ENCODE peak calls at places on chromosome 2, in ten cellular contexts. F, I, G, S, B, H, R, O, K and Q are unnamed samples. For H3K9me3, the result is how much of the 10 kb centered on the place peaks cover.

GRCh38 chr2:147696426-147696825 is 148.4 kb upstream of the ACVR2A start:
- DNase-seq in I (no peak), R (no peak), F (no peak), S (no peak), G (no peak), H (no peak), K (no peak), B (no peak), O (no peak), Q (no peak)

GRCh38 chr2:230170532-230170931 is 49.3 kb downstream of the SP110 start:
- DNase-seq in F (no peak), I (peak), R (no peak), H (no peak), B (no peak), O (no peak), K (no peak), G (no peak), S (no peak), Q (no peak)

GRCh38 chr2:134590679-134591078 is 128.1 kb downstream of the TMEM163 start:
- DNase-seq in R (no peak), I (no peak), S (no peak), K (no peak), O (no peak), B (no peak), F (no peak), G (no peak), H (no peak), Q (no peak)

GRCh38 chr2:164589522-164589921 is 31.8 kb downstream of the GRB14 start:
- DNase-seq in O (no peak), K (no peak), I (no peak), B (no peak), H (no peak), S (no peak), R (no peak), F (no peak), G (no peak), Q (no peak)

GRCh38 chr2:240989451-240990265 is 8.8 kb upstream of the SNED1 start:
- DNase-seq in G (peak), O (peak), B (no peak), R (peak), S (peak), K (peak), H (peak), F (peak), I (peak), Q (peak)

GRCh38 chr2:71455741-71456569 is 2.6 kb downstream of the DYSF start:
- DNase-seq in K (no peak), S (peak), B (peak), I (no peak), R (no peak), F (no peak), H (no peak), O (peak), G (no peak), Q (no peak)

GRCh38 chr2:103363639-103364038 is 601.8 kb downstream of the TMEM182 start:
- DNase-seq in R (no peak), F (no peak), H (no peak), B (no peak), I (no peak), G (no peak), O (no peak), S (no peak), K (no peak), Q (no peak)

GRCh38 chr2:38509322-38509946 is 93.3 kb downstream of the HNRNPLL start:
- DNase-seq in G (no peak), F (peak), R (no peak), I (no peak), O (no peak), K (no peak), H (no peak), S (no peak), B (no peak), Q (no peak)

GRCh38 chr2:84938194-84938879 is 32.6 kb upstream of the KCMF1 start:
- DNase-seq in F (no peak), O (no peak), K (no peak), G (no peak), H (no peak), R (no peak), S (no peak), B (no peak), I (no peak), Q (no peak)

GRCh38 chr2:45018033-45018432 is 8.8 kb upstream of the SIX2 start:
- DNase-seq in R (no peak), I (no peak), S (no peak), B (no peak), F (no peak), O (no peak), K (no peak), G (no peak), H (no peak), Q (no peak)

GRCh38 chr2:61538920-61539559 is 884 bp upstream of the XPO1 start:
- DNase-seq in O (peak), R (no peak), K (no peak), G (no peak), I (peak), B (no peak), H (peak), F (no peak), S (no peak), Q (no peak)

GRCh38 chr2:37784071-37784758 is 112.8 kb upstream of the CDC42EP3 start:
- DNase-seq in G (no peak), H (no peak), S (no peak), F (no peak), K (no peak), I (no peak), O (no peak), B (no peak), R (no peak), Q (no peak)

GRCh38 chr2:71339685-71340084 is 8.1 kb downstream of the ZNF638 start:
- DNase-seq in G (no peak), I (no peak), K (no peak), B (no peak), O (no peak), R (no peak), F (no peak), H (no peak), S (no peak), Q (no peak)

GRCh38 chr2:237923507-237924163 is 43.2 kb upstream of the UBE2F start:
- DNase-seq in B (no peak), O (peak), S (peak), K (peak), G (peak), F (peak), R (peak), I (peak), H (peak), Q (peak)

GRCh38 chr2:112666764-112667122 is 21.0 kb downstream of the SLC20A1 start:
- DNase-seq in H (no peak), O (no peak), R (no peak), S (no peak), F (peak), G (no peak), B (no peak), K (no peak), I (no peak), Q (no peak)

GRCh38 chr2:134536312-134536711 is 182.5 kb downstream of the TMEM163 start:
- DNase-seq in S (no peak), R (no peak), I (no peak), F (no peak), G (no peak), H (no peak), O (no peak), B (no peak), K (no peak), Q (no peak)

GRCh38 chr2:124915567-124915966 is 890.5 kb downstream of the CNTNAP5 start:
- DNase-seq in S (no peak), G (no peak), I (no peak), B (no peak), H (no peak), F (no peak), O (no peak), K (no peak), R (no peak), Q (no peak)

GRCh38 chr2:140759431-140760156 is 1371.2 kb downstream of the LRP1B start:
- DNase-seq in H (peak), O (no peak), K (no peak), I (no peak), B (no peak), F (no peak), G (no peak), S (no peak), R (no peak), Q (no peak)

GRCh38 chr2:118065015-118065666 is 23.1 kb upstream of the INSIG2 start:
- DNase-seq in G (no peak), F (no peak), I (no peak), O (no peak), B (no peak), S (no peak), R (no peak), K (no peak), H (no peak), Q (no peak)

GRCh38 chr2:101446869-101447268 is 28.0 kb downstream of the RFX8 start:
- DNase-seq in H (no peak), O (no peak), F (no peak), B (no peak), I (no peak), G (no peak), S (no peak), K (no peak), R (no peak), Q (no peak)

GRCh38 chr2:213067888-213068287 is 83.5 kb downstream of the IKZF2 start:
- DNase-seq in G (no peak), K (no peak), F (no peak), H (no peak), R (no peak), S (no peak), O (no peak), B (no peak), I (no peak), Q (no peak)

GRCh38 chr2:102061962-102062795 is 70.4 kb downstream of the IL1R2 start:
- DNase-seq in F (peak), B (no peak), I (no peak), H (no peak), G (no peak), K (no peak), R (no peak), O (no peak), S (no peak), Q (no peak)

GRCh38 chr2:15965564-15966019 is 25.2 kb downstream of the MYCN start:
- DNase-seq in I (no peak), B (no peak), F (no peak), R (no peak), G (no peak), S (no peak), K (no peak), O (no peak), H (no peak), Q (no peak)

GRCh38 chr2:162000466-162000865 is 73.5 kb downstream of the DPP4 start:
- DNase-seq in I (no peak), H (no peak), K (no peak), S (no peak), G (no peak), F (no peak), R (no peak), B (no peak), O (no peak), Q (no peak)

GRCh38 chr2:66573866-66574265 is 138.9 kb downstream of the MEIS1 start:
- DNase-seq in B (no peak), F (no peak), S (peak), K (no peak), G (no peak), I (peak), H (no peak), O (no peak), R (no peak), Q (no peak)

GRCh38 chr2:40797115-40797514 is 345.2 kb upstream of the SLC8A1 start:
- DNase-seq in G (no peak), R (no peak), K (no peak), S (no peak), I (no peak), F (no peak), H (no peak), O (no peak), B (no peak), Q (no peak)

GRCh38 chr2:183837157-183837556 is 712.9 kb downstream of the NUP35 start:
- DNase-seq in I (no peak), O (no peak), S (no peak), K (no peak), G (no peak), F (no peak), H (no peak), R (no peak), B (no peak), Q (no peak)

GRCh38 chr2:69989422-69990128 is 28.1 kb upstream of the ASPRV1 start:
- DNase-seq in F (no peak), R (peak), O (no peak), G (no peak), B (no peak), H (no peak), K (no peak), I (no peak), S (no peak), Q (no peak)

GRCh38 chr2:7661532-7661931 is 744.3 kb downstream of the RNF144A start:
- DNase-seq in S (no peak), I (no peak), O (no peak), R (no peak), B (no peak), G (no peak), K (no peak), F (no peak), H (no peak), Q (no peak)

GRCh38 chr2:234694244-234695013 is 197.5 kb upstream of the ARL4C start:
- DNase-seq in O (no peak), B (no peak), K (no peak), I (no peak), R (no peak), F (no peak), H (no peak), S (peak), G (no peak), Q (no peak)

GRCh38 chr2:129936334-129936934 is 43.0 kb upstream of the RAB6C start:
- DNase-seq in O (no peak), S (no peak), B (no peak), I (no peak), G (no peak), F (peak), K (no peak), H (no peak), R (no peak), Q (no peak)

GRCh38 chr2:233174131-233174530 is 77.3 kb upstream of the ATG16L1 start:
- DNase-seq in B (no peak), F (no peak), I (no peak), G (no peak), O (no peak), H (no peak), R (no peak), S (no peak), K (no peak), Q (no peak)

GRCh38 chr2:100470898-100471514 is 724 bp downstream of the NMS start:
- DNase-seq in O (no peak), K (no peak), I (no peak), H (no peak), S (peak), F (peak), B (no peak), G (no peak), R (no peak), Q (no peak)

GRCh38 chr2:205749078-205749477 is 66.8 kb downstream of the NRP2 start:
- DNase-seq in F (no peak), S (no peak), K (no peak), R (no peak), G (no peak), I (no peak), O (no peak), B (no peak), H (no peak), Q (no peak)

GRCh38 chr2:160952462-160952861 is 207.8 kb upstream of the TANK start:
- DNase-seq in H (peak), S (no peak), I (no peak), F (no peak), B (no peak), R (no peak), O (no peak), K (no peak), G (peak), Q (peak)

GRCh38 chr2:236644502-236644911 is 74.9 kb downstream of the ACKR3 start:
- DNase-seq in H (peak), R (no peak), K (no peak), S (no peak), O (no peak), F (no peak), B (peak), G (no peak), I (no peak), Q (no peak)
- H3K9me3 ChIP-seq in H (under half), R (under half), K (under half), S (under half), O (under half), F (under half), B (under half), G (under half), I (under half), Q (under half)

GRCh38 chr2:235765181-235765820 is 271.5 kb downstream of the AGAP1 start:
- DNase-seq in K (no peak), R (no peak), B (no peak), O (no peak), I (no peak), F (peak), S (no peak), G (no peak), H (no peak), Q (peak)
- H3K27ac ChIP-seq in K (no peak), R (no peak), B (no peak), O (no peak), I (no peak), F (no peak), S (no peak), G (no peak), H (no peak), Q (no peak)

GRCh38 chr2:146527166-146527565 is 1317.7 kb upstream of the ACVR2A start:
- DNase-seq in G (no peak), R (no peak), F (no peak), I (no peak), K (no peak), H (no peak), B (no peak), S (no peak), O (no peak), Q (no peak)

GRCh38 chr2:146523218-146523617 is 1321.6 kb upstream of the ACVR2A start:
- DNase-seq in B (no peak), F (no peak), O (peak), I (no peak), G (no peak), S (no peak), H (no peak), K (no peak), R (no peak), Q (no peak)
- TF ChIP-seq CTCF in B (no peak), F (peak), O (peak), I (peak), G (peak), S (no peak), H (no peak), K (peak), R (peak), Q (no peak)

GRCh38 chr2:222989431-222989830 is 62.6 kb upstream of the KCNE4 start:
- DNase-seq in K (no peak), I (no peak), G (no peak), R (no peak), B (no peak), F (no peak), H (no peak), O (no peak), S (no peak), Q (no peak)
- H3K9me3 ChIP-seq in K (under half), I (under half), G (under half), R (under half), B (under half), F (under half), H (under half), O (under half), S (under half), Q (under half)